ENCODE peak calls at places on chromosomes 4 and X, in seven cellular contexts. One of them, this sample, is unnamed.

GRCh38 chr4:168218663-168219062 is 99.9 kb downstream of the DDX60 start:
- DNase-seq in GM04504: peak
- DNase-seq in substantia nigra: no peak
- DNase-seq in CD4-positive, alpha-beta T cell: no peak
- DNase-seq in activated CD4-positive, alpha-beta T cell treated with anti-CD3 and anti-CD28 coated beads, Interleukin-2, amount 50 U/mL, for 4 hours: no peak
- DNase-seq in naive thymus-derived CD8-positive, alpha-beta T cell: no peak
- DNase-seq in AG08396: peak
- DNase-seq in this sample: no peak

GRCh38 chrX:12974797-12975669 is at the start of gene TMSB4X:
- DNase-seq in activated CD4-positive, alpha-beta T cell treated with anti-CD3 and anti-CD28 coated beads, Interleukin-2, amount 50 U/mL, for 4 hours: peak
- DNase-seq in naive thymus-derived CD8-positive, alpha-beta T cell: peak
- DNase-seq in CD4-positive, alpha-beta T cell: peak
- DNase-seq in AG08396: peak
- DNase-seq in substantia nigra: peak
- DNase-seq in GM04504: peak
- DNase-seq in this sample: no peak

GRCh38 chr4:169080970-169081369 is 70.9 kb upstream of the CBR4 start:
- DNase-seq in naive thymus-derived CD8-positive, alpha-beta T cell: no peak
- DNase-seq in GM04504: no peak
- DNase-seq in CD4-positive, alpha-beta T cell: no peak
- DNase-seq in activated CD4-positive, alpha-beta T cell treated with anti-CD3 and anti-CD28 coated beads, Interleukin-2, amount 50 U/mL, for 4 hours: no peak
- DNase-seq in substantia nigra: no peak
- DNase-seq in AG08396: no peak
- DNase-seq in this sample: no peak

GRCh38 chr4:74426101-74426500 is 18.8 kb upstream of the AREG start:
- DNase-seq in GM04504: peak
- DNase-seq in substantia nigra: no peak
- DNase-seq in activated CD4-positive, alpha-beta T cell treated with anti-CD3 and anti-CD28 coated beads, Interleukin-2, amount 50 U/mL, for 4 hours: no peak
- DNase-seq in CD4-positive, alpha-beta T cell: no peak
- DNase-seq in AG08396: no peak
- DNase-seq in naive thymus-derived CD8-positive, alpha-beta T cell: no peak
- DNase-seq in this sample: no peak

GRCh38 chr4:153639556-153640475 is 44.3 kb upstream of the TLR2 start:
- DNase-seq in substantia nigra: no peak
- DNase-seq in naive thymus-derived CD8-positive, alpha-beta T cell: no peak
- DNase-seq in AG08396: no peak
- DNase-seq in activated CD4-positive, alpha-beta T cell treated with anti-CD3 and anti-CD28 coated beads, Interleukin-2, amount 50 U/mL, for 4 hours: no peak
- DNase-seq in GM04504: no peak
- DNase-seq in CD4-positive, alpha-beta T cell: no peak
- DNase-seq in this sample: no peak

GRCh38 chr4:122073615-122074014 is 78.5 kb upstream of the BLTP1 start:
- DNase-seq in substantia nigra: no peak
- DNase-seq in AG08396: no peak
- DNase-seq in activated CD4-positive, alpha-beta T cell treated with anti-CD3 and anti-CD28 coated beads, Interleukin-2, amount 50 U/mL, for 4 hours: no peak
- DNase-seq in GM04504: no peak
- DNase-seq in naive thymus-derived CD8-positive, alpha-beta T cell: no peak
- DNase-seq in CD4-positive, alpha-beta T cell: no peak
- DNase-seq in this sample: no peak

GRCh38 chrX:136525738-136526606 is 6.0 kb upstream of the VGLL1 start:
- DNase-seq in AG08396: peak
- DNase-seq in activated CD4-positive, alpha-beta T cell treated with anti-CD3 and anti-CD28 coated beads, Interleukin-2, amount 50 U/mL, for 4 hours: no peak
- DNase-seq in CD4-positive, alpha-beta T cell: no peak
- DNase-seq in naive thymus-derived CD8-positive, alpha-beta T cell: no peak
- DNase-seq in substantia nigra: peak
- DNase-seq in GM04504: peak
- DNase-seq in this sample: no peak

GRCh38 chrX:139930923-139931645 is 1.8 kb downstream of the ATP11C start:
- DNase-seq in CD4-positive, alpha-beta T cell: no peak
- DNase-seq in AG08396: peak
- DNase-seq in GM04504: no peak
- DNase-seq in substantia nigra: peak
- DNase-seq in naive thymus-derived CD8-positive, alpha-beta T cell: peak
- DNase-seq in activated CD4-positive, alpha-beta T cell treated with anti-CD3 and anti-CD28 coated beads, Interleukin-2, amount 50 U/mL, for 4 hours: no peak
- DNase-seq in this sample: no peak

GRCh38 chrX:276588-277171 is 4.5 kb upstream of the PLCXD1 start:
- DNase-seq in substantia nigra: no peak
- DNase-seq in CD4-positive, alpha-beta T cell: no peak
- DNase-seq in activated CD4-positive, alpha-beta T cell treated with anti-CD3 and anti-CD28 coated beads, Interleukin-2, amount 50 U/mL, for 4 hours: no peak
- DNase-seq in AG08396: peak
- DNase-seq in naive thymus-derived CD8-positive, alpha-beta T cell: no peak
- DNase-seq in GM04504: peak
- DNase-seq in this sample: no peak

GRCh38 chrX:110087485-110088356 is 84.8 kb downstream of the TMEM164 start:
- DNase-seq in GM04504: peak
- DNase-seq in substantia nigra: no peak
- DNase-seq in activated CD4-positive, alpha-beta T cell treated with anti-CD3 and anti-CD28 coated beads, Interleukin-2, amount 50 U/mL, for 4 hours: no peak
- DNase-seq in CD4-positive, alpha-beta T cell: no peak
- DNase-seq in naive thymus-derived CD8-positive, alpha-beta T cell: no peak
- DNase-seq in AG08396: peak
- DNase-seq in this sample: peak

GRCh38 chr4:55757356-55758024 is 62.1 kb upstream of the EXOC1L start:
- DNase-seq in substantia nigra: no peak
- DNase-seq in GM04504: no peak
- DNase-seq in CD4-positive, alpha-beta T cell: no peak
- DNase-seq in AG08396: no peak
- DNase-seq in activated CD4-positive, alpha-beta T cell treated with anti-CD3 and anti-CD28 coated beads, Interleukin-2, amount 50 U/mL, for 4 hours: no peak
- DNase-seq in naive thymus-derived CD8-positive, alpha-beta T cell: no peak
- DNase-seq in this sample: no peak

GRCh38 chr4:21753084-21753760 is 195.3 kb downstream of the KCNIP4 start:
- DNase-seq in substantia nigra: no peak
- DNase-seq in CD4-positive, alpha-beta T cell: no peak
- DNase-seq in naive thymus-derived CD8-positive, alpha-beta T cell: no peak
- DNase-seq in activated CD4-positive, alpha-beta T cell treated with anti-CD3 and anti-CD28 coated beads, Interleukin-2, amount 50 U/mL, for 4 hours: no peak
- DNase-seq in AG08396: no peak
- DNase-seq in GM04504: no peak
- DNase-seq in this sample: no peak

GRCh38 chr4:54683616-54684346 is 26.0 kb downstream of the KIT start:
- DNase-seq in naive thymus-derived CD8-positive, alpha-beta T cell: no peak
- DNase-seq in AG08396: no peak
- DNase-seq in activated CD4-positive, alpha-beta T cell treated with anti-CD3 and anti-CD28 coated beads, Interleukin-2, amount 50 U/mL, for 4 hours: peak
- DNase-seq in GM04504: no peak
- DNase-seq in CD4-positive, alpha-beta T cell: peak
- DNase-seq in substantia nigra: no peak
- DNase-seq in this sample: peak

GRCh38 chr4:36187723-36188333 is 56.5 kb downstream of the ARAP2 start:
- DNase-seq in GM04504: no peak
- DNase-seq in CD4-positive, alpha-beta T cell: no peak
- DNase-seq in substantia nigra: no peak
- DNase-seq in AG08396: no peak
- DNase-seq in naive thymus-derived CD8-positive, alpha-beta T cell: no peak
- DNase-seq in activated CD4-positive, alpha-beta T cell treated with anti-CD3 and anti-CD28 coated beads, Interleukin-2, amount 50 U/mL, for 4 hours: no peak
- DNase-seq in this sample: peak

GRCh38 chrX:131366387-131366786 is 77.3 kb upstream of the IGSF1 start:
- DNase-seq in AG08396: no peak
- DNase-seq in CD4-positive, alpha-beta T cell: no peak
- DNase-seq in activated CD4-positive, alpha-beta T cell treated with anti-CD3 and anti-CD28 coated beads, Interleukin-2, amount 50 U/mL, for 4 hours: no peak
- DNase-seq in naive thymus-derived CD8-positive, alpha-beta T cell: no peak
- DNase-seq in GM04504: no peak
- DNase-seq in substantia nigra: no peak
- DNase-seq in this sample: peak

GRCh38 chr4:48604527-48604926 is 114.5 kb downstream of the ZAR1 start:
- DNase-seq in activated CD4-positive, alpha-beta T cell treated with anti-CD3 and anti-CD28 coated beads, Interleukin-2, amount 50 U/mL, for 4 hours: no peak
- DNase-seq in naive thymus-derived CD8-positive, alpha-beta T cell: no peak
- DNase-seq in GM04504: no peak
- DNase-seq in CD4-positive, alpha-beta T cell: no peak
- DNase-seq in substantia nigra: no peak
- DNase-seq in AG08396: no peak
- DNase-seq in this sample: no peak

GRCh38 chr4:166012129-166013078 is 139.4 kb downstream of the TLL1 start:
- DNase-seq in naive thymus-derived CD8-positive, alpha-beta T cell: no peak
- DNase-seq in CD4-positive, alpha-beta T cell: no peak
- DNase-seq in substantia nigra: no peak
- DNase-seq in GM04504: no peak
- DNase-seq in activated CD4-positive, alpha-beta T cell treated with anti-CD3 and anti-CD28 coated beads, Interleukin-2, amount 50 U/mL, for 4 hours: no peak
- DNase-seq in AG08396: no peak
- DNase-seq in this sample: no peak

GRCh38 chrX:131818297-131818936 is 204.7 kb upstream of the STK26 start:
- DNase-seq in substantia nigra: no peak
- DNase-seq in activated CD4-positive, alpha-beta T cell treated with anti-CD3 and anti-CD28 coated beads, Interleukin-2, amount 50 U/mL, for 4 hours: no peak
- DNase-seq in CD4-positive, alpha-beta T cell: no peak
- DNase-seq in naive thymus-derived CD8-positive, alpha-beta T cell: no peak
- DNase-seq in GM04504: no peak
- DNase-seq in AG08396: no peak
- DNase-seq in this sample: no peak

GRCh38 chrX:103550415-103551051 is 31.2 kb upstream of the RAB40A start:
- DNase-seq in substantia nigra: no peak
- DNase-seq in GM04504: no peak
- DNase-seq in AG08396: no peak
- DNase-seq in naive thymus-derived CD8-positive, alpha-beta T cell: no peak
- DNase-seq in CD4-positive, alpha-beta T cell: no peak
- DNase-seq in activated CD4-positive, alpha-beta T cell treated with anti-CD3 and anti-CD28 coated beads, Interleukin-2, amount 50 U/mL, for 4 hours: no peak
- DNase-seq in this sample: no peak

GRCh38 chr4:119731146-119731742 is 102.6 kb upstream of the PDE5A start:
- DNase-seq in activated CD4-positive, alpha-beta T cell treated with anti-CD3 and anti-CD28 coated beads, Interleukin-2, amount 50 U/mL, for 4 hours: no peak
- DNase-seq in CD4-positive, alpha-beta T cell: no peak
- DNase-seq in AG08396: no peak
- DNase-seq in substantia nigra: no peak
- DNase-seq in GM04504: no peak
- DNase-seq in naive thymus-derived CD8-positive, alpha-beta T cell: no peak
- DNase-seq in this sample: no peak

GRCh38 chrX:48540015-48540350 is 469 bp downstream of the TBC1D25 start:
- DNase-seq in CD4-positive, alpha-beta T cell: peak
- DNase-seq in AG08396: peak
- DNase-seq in naive thymus-derived CD8-positive, alpha-beta T cell: peak
- DNase-seq in GM04504: no peak
- DNase-seq in activated CD4-positive, alpha-beta T cell treated with anti-CD3 and anti-CD28 coated beads, Interleukin-2, amount 50 U/mL, for 4 hours: peak
- DNase-seq in substantia nigra: no peak
- DNase-seq in this sample: peak